ENCODE peak calls at places on chromosome 13, in nine cellular contexts. One of them, this sample, is unnamed.

GRCh38 chr13:30256713-30257432 is 50.5 kb downstream of the KATNAL1 start:
- DNase-seq in ascending aorta: no peak
- DNase-seq in progenitor cell of endocrine pancreas: no peak
- DNase-seq in activated CD4-positive, alpha-beta T cell treated with anti-CD3 and anti-CD28 coated beads, Interleukin-2, amount 10 ng/mL, durations not matched to agents 7 days and 5 days: no peak
- DNase-seq in caudate nucleus: no peak
- DNase-seq in cardiac fibroblast: peak
- DNase-seq in activated T-helper 1 cell treated with Interleukin-2 at 50 U/mL for 16 hours: no peak
- DNase-seq in NCI-H1417: no peak
- DNase-seq in lower lobe of right lung: no peak
- DNase-seq in this sample: peak

GRCh38 chr13:99273128-99273527 is 14.9 kb upstream of the GPR18 start:
- DNase-seq in activated T-helper 1 cell treated with Interleukin-2 at 50 U/mL for 16 hours: no peak
- DNase-seq in caudate nucleus: no peak
- DNase-seq in cardiac fibroblast: no peak
- DNase-seq in lower lobe of right lung: no peak
- DNase-seq in NCI-H1417: no peak
- DNase-seq in ascending aorta: no peak
- DNase-seq in activated CD4-positive, alpha-beta T cell treated with anti-CD3 and anti-CD28 coated beads, Interleukin-2, amount 10 ng/mL, durations not matched to agents 7 days and 5 days: no peak
- DNase-seq in progenitor cell of endocrine pancreas: no peak
- DNase-seq in this sample: no peak

GRCh38 chr13:41565221-41565620 is 107.9 kb downstream of the RGCC start:
- DNase-seq in NCI-H1417: no peak
- DNase-seq in ascending aorta: no peak
- DNase-seq in activated T-helper 1 cell treated with Interleukin-2 at 50 U/mL for 16 hours: no peak
- DNase-seq in progenitor cell of endocrine pancreas: no peak
- DNase-seq in cardiac fibroblast: peak
- DNase-seq in activated CD4-positive, alpha-beta T cell treated with anti-CD3 and anti-CD28 coated beads, Interleukin-2, amount 10 ng/mL, durations not matched to agents 7 days and 5 days: no peak
- DNase-seq in caudate nucleus: no peak
- DNase-seq in lower lobe of right lung: no peak
- DNase-seq in this sample: peak

GRCh38 chr13:50511877-50512332 is 331.6 kb downstream of the DLEU7 start:
- DNase-seq in activated T-helper 1 cell treated with Interleukin-2 at 50 U/mL for 16 hours: no peak
- DNase-seq in lower lobe of right lung: no peak
- DNase-seq in progenitor cell of endocrine pancreas: no peak
- DNase-seq in NCI-H1417: no peak
- DNase-seq in caudate nucleus: no peak
- DNase-seq in ascending aorta: no peak
- DNase-seq in activated CD4-positive, alpha-beta T cell treated with anti-CD3 and anti-CD28 coated beads, Interleukin-2, amount 10 ng/mL, durations not matched to agents 7 days and 5 days: no peak
- DNase-seq in cardiac fibroblast: no peak
- DNase-seq in this sample: no peak

GRCh38 chr13:99027661-99028425 is 50.0 kb upstream of the DOCK9 start:
- DNase-seq in activated T-helper 1 cell treated with Interleukin-2 at 50 U/mL for 16 hours: no peak
- DNase-seq in activated CD4-positive, alpha-beta T cell treated with anti-CD3 and anti-CD28 coated beads, Interleukin-2, amount 10 ng/mL, durations not matched to agents 7 days and 5 days: no peak
- DNase-seq in NCI-H1417: no peak
- DNase-seq in ascending aorta: no peak
- DNase-seq in lower lobe of right lung: no peak
- DNase-seq in caudate nucleus: no peak
- DNase-seq in progenitor cell of endocrine pancreas: no peak
- DNase-seq in cardiac fibroblast: no peak
- DNase-seq in this sample: no peak

GRCh38 chr13:42883771-42884170 is 102.4 kb downstream of the FAM216B start:
- DNase-seq in cardiac fibroblast: peak
- DNase-seq in activated CD4-positive, alpha-beta T cell treated with anti-CD3 and anti-CD28 coated beads, Interleukin-2, amount 10 ng/mL, durations not matched to agents 7 days and 5 days: no peak
- DNase-seq in ascending aorta: no peak
- DNase-seq in activated T-helper 1 cell treated with Interleukin-2 at 50 U/mL for 16 hours: no peak
- DNase-seq in lower lobe of right lung: no peak
- DNase-seq in progenitor cell of endocrine pancreas: no peak
- DNase-seq in caudate nucleus: no peak
- DNase-seq in NCI-H1417: peak
- DNase-seq in this sample: no peak

GRCh38 chr13:23470706-23471610 is 37.5 kb upstream of the SACS start:
- DNase-seq in progenitor cell of endocrine pancreas: no peak
- DNase-seq in activated CD4-positive, alpha-beta T cell treated with anti-CD3 and anti-CD28 coated beads, Interleukin-2, amount 10 ng/mL, durations not matched to agents 7 days and 5 days: no peak
- DNase-seq in caudate nucleus: no peak
- DNase-seq in lower lobe of right lung: no peak
- DNase-seq in ascending aorta: no peak
- DNase-seq in cardiac fibroblast: no peak
- DNase-seq in activated T-helper 1 cell treated with Interleukin-2 at 50 U/mL for 16 hours: no peak
- DNase-seq in NCI-H1417: no peak
- DNase-seq in this sample: peak

GRCh38 chr13:78054152-78054551 is 135.5 kb upstream of the EDNRB start:
- DNase-seq in activated CD4-positive, alpha-beta T cell treated with anti-CD3 and anti-CD28 coated beads, Interleukin-2, amount 10 ng/mL, durations not matched to agents 7 days and 5 days: no peak
- DNase-seq in progenitor cell of endocrine pancreas: no peak
- DNase-seq in cardiac fibroblast: no peak
- DNase-seq in activated T-helper 1 cell treated with Interleukin-2 at 50 U/mL for 16 hours: no peak
- DNase-seq in lower lobe of right lung: no peak
- DNase-seq in caudate nucleus: no peak
- DNase-seq in NCI-H1417: no peak
- DNase-seq in ascending aorta: no peak
- DNase-seq in this sample: peak

GRCh38 chr13:26050568-26051230 is 1.1 kb downstream of the SHISA2 start:
- DNase-seq in caudate nucleus: no peak
- DNase-seq in lower lobe of right lung: peak
- DNase-seq in ascending aorta: no peak
- DNase-seq in progenitor cell of endocrine pancreas: peak
- DNase-seq in NCI-H1417: peak
- DNase-seq in cardiac fibroblast: peak
- DNase-seq in activated T-helper 1 cell treated with Interleukin-2 at 50 U/mL for 16 hours: no peak
- DNase-seq in activated CD4-positive, alpha-beta T cell treated with anti-CD3 and anti-CD28 coated beads, Interleukin-2, amount 10 ng/mL, durations not matched to agents 7 days and 5 days: no peak
- DNase-seq in this sample: peak

GRCh38 chr13:77595166-77595810 is 59.8 kb downstream of the SCEL start:
- DNase-seq in NCI-H1417: no peak
- DNase-seq in caudate nucleus: no peak
- DNase-seq in cardiac fibroblast: no peak
- DNase-seq in activated CD4-positive, alpha-beta T cell treated with anti-CD3 and anti-CD28 coated beads, Interleukin-2, amount 10 ng/mL, durations not matched to agents 7 days and 5 days: no peak
- DNase-seq in activated T-helper 1 cell treated with Interleukin-2 at 50 U/mL for 16 hours: no peak
- DNase-seq in progenitor cell of endocrine pancreas: no peak
- DNase-seq in lower lobe of right lung: no peak
- DNase-seq in ascending aorta: no peak
- DNase-seq in this sample: no peak

GRCh38 chr13:75458696-75459422 is 23.1 kb downstream of the TBC1D4 start:
- DNase-seq in cardiac fibroblast: peak
- DNase-seq in activated CD4-positive, alpha-beta T cell treated with anti-CD3 and anti-CD28 coated beads, Interleukin-2, amount 10 ng/mL, durations not matched to agents 7 days and 5 days: no peak
- DNase-seq in NCI-H1417: no peak
- DNase-seq in caudate nucleus: no peak
- DNase-seq in ascending aorta: no peak
- DNase-seq in progenitor cell of endocrine pancreas: no peak
- DNase-seq in lower lobe of right lung: peak
- DNase-seq in activated T-helper 1 cell treated with Interleukin-2 at 50 U/mL for 16 hours: no peak
- DNase-seq in this sample: no peak

GRCh38 chr13:45473627-45474026 is 8.9 kb downstream of the COG3 start:
- DNase-seq in cardiac fibroblast: no peak
- DNase-seq in caudate nucleus: no peak
- DNase-seq in ascending aorta: no peak
- DNase-seq in NCI-H1417: no peak
- DNase-seq in activated T-helper 1 cell treated with Interleukin-2 at 50 U/mL for 16 hours: no peak
- DNase-seq in lower lobe of right lung: no peak
- DNase-seq in progenitor cell of endocrine pancreas: no peak
- DNase-seq in activated CD4-positive, alpha-beta T cell treated with anti-CD3 and anti-CD28 coated beads, Interleukin-2, amount 10 ng/mL, durations not matched to agents 7 days and 5 days: peak
- DNase-seq in this sample: no peak

GRCh38 chr13:36341718-36342117 is 4.5 kb downstream of the SPART start:
- DNase-seq in NCI-H1417: no peak
- DNase-seq in ascending aorta: no peak
- DNase-seq in progenitor cell of endocrine pancreas: no peak
- DNase-seq in activated CD4-positive, alpha-beta T cell treated with anti-CD3 and anti-CD28 coated beads, Interleukin-2, amount 10 ng/mL, durations not matched to agents 7 days and 5 days: no peak
- DNase-seq in cardiac fibroblast: no peak
- DNase-seq in caudate nucleus: no peak
- DNase-seq in lower lobe of right lung: no peak
- DNase-seq in activated T-helper 1 cell treated with Interleukin-2 at 50 U/mL for 16 hours: no peak
- DNase-seq in this sample: no peak

GRCh38 chr13:27034678-27035111 is 136.9 kb downstream of the USP12 start:
- DNase-seq in caudate nucleus: no peak
- DNase-seq in cardiac fibroblast: no peak
- DNase-seq in activated T-helper 1 cell treated with Interleukin-2 at 50 U/mL for 16 hours: no peak
- DNase-seq in progenitor cell of endocrine pancreas: no peak
- DNase-seq in activated CD4-positive, alpha-beta T cell treated with anti-CD3 and anti-CD28 coated beads, Interleukin-2, amount 10 ng/mL, durations not matched to agents 7 days and 5 days: no peak
- DNase-seq in ascending aorta: no peak
- DNase-seq in lower lobe of right lung: no peak
- DNase-seq in NCI-H1417: no peak
- DNase-seq in this sample: peak

GRCh38 chr13:112825071-112825470 is 135.2 kb downstream of the ATP11A start:
- DNase-seq in ascending aorta: no peak
- DNase-seq in activated CD4-positive, alpha-beta T cell treated with anti-CD3 and anti-CD28 coated beads, Interleukin-2, amount 10 ng/mL, durations not matched to agents 7 days and 5 days: no peak
- DNase-seq in caudate nucleus: no peak
- DNase-seq in progenitor cell of endocrine pancreas: no peak
- DNase-seq in NCI-H1417: no peak
- DNase-seq in activated T-helper 1 cell treated with Interleukin-2 at 50 U/mL for 16 hours: no peak
- DNase-seq in cardiac fibroblast: no peak
- DNase-seq in lower lobe of right lung: no peak
- DNase-seq in this sample: no peak

GRCh38 chr13:100523994-100524393 is 64.6 kb downstream of the GGACT start:
- DNase-seq in NCI-H1417: no peak
- DNase-seq in activated T-helper 1 cell treated with Interleukin-2 at 50 U/mL for 16 hours: no peak
- DNase-seq in progenitor cell of endocrine pancreas: no peak
- DNase-seq in lower lobe of right lung: no peak
- DNase-seq in cardiac fibroblast: no peak
- DNase-seq in activated CD4-positive, alpha-beta T cell treated with anti-CD3 and anti-CD28 coated beads, Interleukin-2, amount 10 ng/mL, durations not matched to agents 7 days and 5 days: no peak
- DNase-seq in ascending aorta: no peak
- DNase-seq in caudate nucleus: no peak
- DNase-seq in this sample: no peak

GRCh38 chr13:29936051-29936813 is 85.8 kb upstream of the UBL3 start:
- DNase-seq in lower lobe of right lung: peak
- DNase-seq in NCI-H1417: peak
- DNase-seq in activated T-helper 1 cell treated with Interleukin-2 at 50 U/mL for 16 hours: no peak
- DNase-seq in ascending aorta: no peak
- DNase-seq in progenitor cell of endocrine pancreas: peak
- DNase-seq in activated CD4-positive, alpha-beta T cell treated with anti-CD3 and anti-CD28 coated beads, Interleukin-2, amount 10 ng/mL, durations not matched to agents 7 days and 5 days: peak
- DNase-seq in cardiac fibroblast: no peak
- DNase-seq in caudate nucleus: no peak
- DNase-seq in this sample: no peak

GRCh38 chr13:113027095-113027494 is 58.1 kb downstream of the MCF2L start:
- DNase-seq in caudate nucleus: no peak
- DNase-seq in NCI-H1417: no peak
- DNase-seq in progenitor cell of endocrine pancreas: no peak
- DNase-seq in activated CD4-positive, alpha-beta T cell treated with anti-CD3 and anti-CD28 coated beads, Interleukin-2, amount 10 ng/mL, durations not matched to agents 7 days and 5 days: no peak
- DNase-seq in activated T-helper 1 cell treated with Interleukin-2 at 50 U/mL for 16 hours: no peak
- DNase-seq in ascending aorta: no peak
- DNase-seq in cardiac fibroblast: no peak
- DNase-seq in lower lobe of right lung: no peak
- DNase-seq in this sample: no peak

GRCh38 chr13:24066405-24067292 is 93.9 kb upstream of the SPATA13 start:
- DNase-seq in progenitor cell of endocrine pancreas: no peak
- DNase-seq in activated T-helper 1 cell treated with Interleukin-2 at 50 U/mL for 16 hours: no peak
- DNase-seq in lower lobe of right lung: no peak
- DNase-seq in NCI-H1417: no peak
- DNase-seq in caudate nucleus: no peak
- DNase-seq in cardiac fibroblast: no peak
- DNase-seq in ascending aorta: no peak
- DNase-seq in activated CD4-positive, alpha-beta T cell treated with anti-CD3 and anti-CD28 coated beads, Interleukin-2, amount 10 ng/mL, durations not matched to agents 7 days and 5 days: no peak
- DNase-seq in this sample: no peak

GRCh38 chr13:42110410-42111155 is 62.1 kb downstream of the DGKH start:
- DNase-seq in activated T-helper 1 cell treated with Interleukin-2 at 50 U/mL for 16 hours: no peak
- DNase-seq in activated CD4-positive, alpha-beta T cell treated with anti-CD3 and anti-CD28 coated beads, Interleukin-2, amount 10 ng/mL, durations not matched to agents 7 days and 5 days: peak
- DNase-seq in progenitor cell of endocrine pancreas: no peak
- DNase-seq in NCI-H1417: peak
- DNase-seq in cardiac fibroblast: peak
- DNase-seq in ascending aorta: no peak
- DNase-seq in lower lobe of right lung: no peak
- DNase-seq in caudate nucleus: no peak
- DNase-seq in this sample: peak

GRCh38 chr13:25232937-25233515 is 54.3 kb downstream of the MTMR6 start:
- DNase-seq in caudate nucleus: no peak
- DNase-seq in lower lobe of right lung: no peak
- DNase-seq in activated T-helper 1 cell treated with Interleukin-2 at 50 U/mL for 16 hours: no peak
- DNase-seq in progenitor cell of endocrine pancreas: no peak
- DNase-seq in NCI-H1417: peak
- DNase-seq in activated CD4-positive, alpha-beta T cell treated with anti-CD3 and anti-CD28 coated beads, Interleukin-2, amount 10 ng/mL, durations not matched to agents 7 days and 5 days: no peak
- DNase-seq in cardiac fibroblast: peak
- DNase-seq in ascending aorta: no peak
- DNase-seq in this sample: peak

GRCh38 chr13:98626298-98626940 is 49.5 kb upstream of the STK24 start:
- DNase-seq in activated CD4-positive, alpha-beta T cell treated with anti-CD3 and anti-CD28 coated beads, Interleukin-2, amount 10 ng/mL, durations not matched to agents 7 days and 5 days: no peak
- DNase-seq in lower lobe of right lung: no peak
- DNase-seq in progenitor cell of endocrine pancreas: no peak
- DNase-seq in activated T-helper 1 cell treated with Interleukin-2 at 50 U/mL for 16 hours: no peak
- DNase-seq in cardiac fibroblast: no peak
- DNase-seq in ascending aorta: no peak
- DNase-seq in NCI-H1417: peak
- DNase-seq in caudate nucleus: no peak
- DNase-seq in this sample: no peak

GRCh38 chr13:76231522-76232167 is 595.5 kb downstream of the LMO7 start:
- DNase-seq in ascending aorta: no peak
- DNase-seq in NCI-H1417: no peak
- DNase-seq in lower lobe of right lung: no peak
- DNase-seq in caudate nucleus: no peak
- DNase-seq in activated T-helper 1 cell treated with Interleukin-2 at 50 U/mL for 16 hours: no peak
- DNase-seq in progenitor cell of endocrine pancreas: no peak
- DNase-seq in cardiac fibroblast: no peak
- DNase-seq in activated CD4-positive, alpha-beta T cell treated with anti-CD3 and anti-CD28 coated beads, Interleukin-2, amount 10 ng/mL, durations not matched to agents 7 days and 5 days: no peak
- DNase-seq in this sample: no peak

GRCh38 chr13:110628952-110629701 is 13.8 kb downstream of the NAXD start:
- DNase-seq in progenitor cell of endocrine pancreas: no peak
- DNase-seq in caudate nucleus: no peak
- DNase-seq in cardiac fibroblast: no peak
- DNase-seq in activated CD4-positive, alpha-beta T cell treated with anti-CD3 and anti-CD28 coated beads, Interleukin-2, amount 10 ng/mL, durations not matched to agents 7 days and 5 days: no peak
- DNase-seq in ascending aorta: no peak
- DNase-seq in NCI-H1417: no peak
- DNase-seq in activated T-helper 1 cell treated with Interleukin-2 at 50 U/mL for 16 hours: no peak
- DNase-seq in lower lobe of right lung: peak
- DNase-seq in this sample: no peak

GRCh38 chr13:39353988-39354387 is 249.0 kb downstream of the LHFPL6 start:
- DNase-seq in lower lobe of right lung: no peak
- DNase-seq in activated T-helper 1 cell treated with Interleukin-2 at 50 U/mL for 16 hours: no peak
- DNase-seq in progenitor cell of endocrine pancreas: no peak
- DNase-seq in activated CD4-positive, alpha-beta T cell treated with anti-CD3 and anti-CD28 coated beads, Interleukin-2, amount 10 ng/mL, durations not matched to agents 7 days and 5 days: no peak
- DNase-seq in NCI-H1417: no peak
- DNase-seq in cardiac fibroblast: peak
- DNase-seq in caudate nucleus: no peak
- DNase-seq in ascending aorta: no peak
- DNase-seq in this sample: no peak

This sample was measured in globus pallidus.